ENCODE peak calls at places on chromosomes 6 and 20, in four cellular contexts. K is GM12864, I is cardiac fibroblast, F is SK-N-SH. U is an unnamed sample.

GRCh38 chr6:161094904-161095440 is 103.4 kb downstream of the MAP3K4 start:
- DNase-seq in K (no peak), I (no peak), F (no peak), U (no peak)

GRCh38 chr6:160427312-160428068 is 79.3 kb downstream of the SLC22A3 start:
- DNase-seq in K (no peak), I (peak), F (no peak), U (no peak)

GRCh38 chr20:37526839-37527637 is 638 bp downstream of the BLCAP start:
- DNase-seq in K (no peak), I (peak), F (peak), U (no peak)

GRCh38 chr20:48275325-48275724 is 490.0 kb upstream of the SULF2 start:
- DNase-seq in K (no peak), I (peak), F (no peak), U (no peak)

GRCh38 chr6:12473494-12473893 is 183.3 kb downstream of the EDN1 start:
- DNase-seq in K (no peak), I (no peak), F (no peak), U (no peak)

GRCh38 chr6:11236351-11236750 is 3.9 kb upstream of the NEDD9 start:
- DNase-seq in K (no peak), I (peak), F (no peak), U (peak)

GRCh38 chr6:149079911-149080501 is 237.5 kb upstream of the TAB2 start:
- DNase-seq in K (no peak), I (peak), F (no peak), U (peak)

GRCh38 chr20:63206878-63207277 is 9.1 kb downstream of the YTHDF1 start:
- DNase-seq in K (no peak), I (no peak), F (no peak), U (no peak)

GRCh38 chr6:34247481-34248197 is 1.2 kb downstream of the SMIM29 start:
- DNase-seq in K (no peak), I (no peak), F (no peak), U (no peak)

GRCh38 chr6:26124550-26125014 is 37.4 kb downstream of the HFE start:
- DNase-seq in K (no peak), I (no peak), F (no peak), U (no peak)

GRCh38 chr6:125377621-125378020 is 75.9 kb upstream of the HDDC2 start:
- DNase-seq in K (no peak), I (peak), F (peak), U (no peak)

GRCh38 chr6:40320441-40320840 is 266.7 kb downstream of the LRFN2 start:
- DNase-seq in K (no peak), I (no peak), F (no peak), U (no peak)

GRCh38 chr6:47457370-47457769 is 20.2 kb upstream of the CD2AP start:
- DNase-seq in K (no peak), I (no peak), F (no peak), U (no peak)

GRCh38 chr6:49939993-49940498 is 23.9 kb downstream of the DEFB114 start:
- DNase-seq in K (no peak), I (no peak), F (no peak), U (no peak)

GRCh38 chr6:161411265-161411944 is 137.5 kb upstream of the AGPAT4 start:
- DNase-seq in K (no peak), I (no peak), F (no peak), U (no peak)

GRCh38 chr20:32992015-32992641 is 12.1 kb downstream of the SUN5 start:
- DNase-seq in K (no peak), I (no peak), F (no peak), U (no peak)

GRCh38 chr6:168301648-168302398 is 17.8 kb downstream of the DACT2 start:
- DNase-seq in K (no peak), I (no peak), F (no peak), U (no peak)

GRCh38 chr6:41047745-41048742 is 5.0 kb upstream of the APOBEC2 start:
- DNase-seq in K (no peak), I (no peak), F (no peak), U (no peak)

GRCh38 chr6:63644668-63645326 is 9.2 kb downstream of the PHF3 start:
- DNase-seq in K (no peak), I (peak), F (no peak), U (no peak)

GRCh38 chr20:21235713-21236445 is 67.3 kb upstream of the XRN2 start:
- DNase-seq in K (peak), I (peak), F (peak), U (peak)

GRCh38 chr6:116015983-116016382 is 44.7 kb downstream of the FRK start:
- DNase-seq in K (no peak), I (no peak), F (no peak), U (no peak)

GRCh38 chr6:50849016-50849748 is 30.5 kb downstream of the TFAP2B start:
- DNase-seq in K (no peak), I (no peak), F (peak), U (no peak)

GRCh38 chr6:3009930-3010329 is 10.2 kb downstream of the NQO2 start:
- DNase-seq in K (no peak), I (peak), F (no peak), U (no peak)

GRCh38 chr20:45835230-45836224 is 1.9 kb downstream of the SNX21 start:
- DNase-seq in K (no peak), I (peak), F (no peak), U (no peak)

GRCh38 chr6:121847806-121848522 is 412.5 kb downstream of the GJA1 start:
- DNase-seq in K (no peak), I (no peak), F (no peak), U (no peak)

GRCh38 chr6:149867876-149868640 is 3.9 kb upstream of the LRP11 start:
- DNase-seq in K (no peak), I (peak), F (no peak), U (no peak)

GRCh38 chr20:8304124-8304800 is 172.2 kb downstream of the PLCB1 start:
- DNase-seq in K (no peak), I (no peak), F (no peak), U (no peak)

GRCh38 chr20:23161968-23162696 is 76.0 kb upstream of the CD93 start:
- DNase-seq in K (no peak), I (peak), F (no peak), U (peak)

GRCh38 chr20:50916257-50916656 is 15.0 kb downstream of the ADNP start:
- DNase-seq in K (no peak), I (peak), F (no peak), U (no peak)
- H3K4me3 ChIP-seq in K (no peak), I (no peak), F (no peak), U (no peak)

GRCh38 chr6:114055758-114056157 is 84.8 kb upstream of the HDAC2 start:
- DNase-seq in K (no peak), I (no peak), F (no peak), U (no peak)
- TF ChIP-seq CTCF in K (no peak), I (no peak), F (no peak), U (no peak)

DNA sequence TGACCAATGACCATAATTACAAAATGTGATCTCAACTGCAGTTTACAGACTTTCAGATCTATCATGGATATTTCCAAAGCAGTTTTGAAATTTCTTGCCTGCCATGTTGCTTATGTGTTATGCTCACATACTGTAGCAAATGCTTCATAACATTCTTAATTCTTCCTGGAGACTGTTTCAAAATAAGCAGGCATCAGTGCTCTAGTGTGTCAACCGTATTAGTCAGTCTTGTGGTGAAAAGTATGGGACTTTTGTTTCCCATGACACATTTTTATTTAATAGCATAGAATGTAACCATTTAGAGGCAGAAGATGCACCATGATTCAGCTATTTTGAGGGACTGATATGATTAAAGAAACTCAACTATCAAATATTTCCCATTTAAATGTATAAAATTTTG is 1.7 kb downstream of the POPDC3 start:
- DNase-seq in K (no peak), I (peak), F (no peak), U (no peak)
- H3K4me3 ChIP-seq in K (no peak), I (no peak), F (no peak), U (no peak)

DNA sequence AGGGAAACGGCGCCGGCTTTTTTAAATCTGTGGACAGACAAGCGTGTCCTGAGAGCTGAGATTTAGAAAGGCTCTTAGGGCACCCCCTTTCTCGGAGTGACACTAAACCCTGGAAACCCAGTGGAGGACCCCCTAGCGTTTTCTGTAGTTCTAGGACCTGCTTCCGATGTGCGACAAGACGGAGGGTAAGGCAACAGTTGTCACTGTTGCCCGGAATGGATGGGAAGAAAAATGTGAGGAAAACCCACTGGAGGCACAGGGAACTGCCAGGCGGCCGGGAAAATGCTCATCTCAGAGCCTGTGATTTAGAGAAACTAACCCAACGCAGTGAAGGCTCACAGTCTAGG is 551 bp upstream of the ATP5F1E start:
- DNase-seq in K (no peak), I (peak), F (peak), U (no peak)
- TF ChIP-seq CTCF in K (peak), I (peak), F (peak), U (no peak)